ENCODE peak calls at places on chromosome 13, in five cellular contexts. K is AG04449; Y is upper lobe of right lung; V is stimulated activated CD8-positive, alpha-beta memory T cell treated with anti-CD3 and anti-CD28 coated beads, Interleukin-12 subunit alpha, Interleukin-12 subunit beta, amount 100 ng/mL, for 4 hours; B is CD4-positive, CD25-positive, alpha-beta regulatory T cell. M is an unnamed sample.
A peak's percentile ranks its signal among the peaks of the same experiment; 100 is the strongest.

GRCh38 chr13:101695870-101696516 is 243.5 kb downstream of the ITGBL1 start:
- DNase-seq in V (no peak), K (no peak), B (no peak), Y (no peak), M (no peak)

GRCh38 chr13:38900188-38900587 is 90.4 kb downstream of the STOML3 start:
- DNase-seq in V (no peak), B (no peak), K (no peak), Y (no peak), M (no peak)

GRCh38 chr13:49093376-49093775 is 117.7 kb downstream of the FNDC3A start:
- DNase-seq in B (no peak), Y (no peak), V (no peak), K (no peak), M (no peak)

GRCh38 chr13:114059428-114059827 is 73.0 kb downstream of the RASA3 start:
- DNase-seq in Y (no peak), V (no peak), K (no peak), B (no peak), M (no peak)

GRCh38 chr13:102651392-102651791 is 43.5 kb downstream of the METTL21C start:
- DNase-seq in K (no peak), V (no peak), B (no peak), Y (no peak), M (no peak)

GRCh38 chr13:114043421-114044053 is 69.7 kb upstream of the C13orf46 start:
- DNase-seq in Y (peak; percentile 79), V (no peak), B (peak; percentile 48), K (no peak), M (no peak)

GRCh38 chr13:47503468-47503867 is 497.6 kb downstream of the SUCLA2 start:
- DNase-seq in K (no peak), B (no peak), Y (no peak), V (no peak), M (no peak)

GRCh38 chr13:95111608-95112007 is 189.6 kb downstream of the ABCC4 start:
- DNase-seq in K (no peak), V (no peak), Y (no peak), B (no peak), M (no peak)

GRCh38 chr13:50894042-50894441 is 15.5 kb upstream of the RNASEH2B start:
- DNase-seq in V (no peak), Y (no peak), K (no peak), B (no peak), M (no peak)

GRCh38 chr13:112722433-112723250 is 32.8 kb downstream of the ATP11A start:
- DNase-seq in V (no peak), K (no peak), B (no peak), Y (peak; percentile 81), M (no peak)

GRCh38 chr13:98453254-98453843 is 123.6 kb downstream of the STK24 start:
- DNase-seq in Y (no peak), K (no peak), B (no peak), V (no peak), M (no peak)

GRCh38 chr13:54029226-54029625 is 1000.6 kb downstream of the OLFM4 start:
- DNase-seq in B (no peak), V (no peak), Y (no peak), K (no peak), M (no peak)

GRCh38 chr13:20902438-20903163 is at the start of gene XPO4:
- DNase-seq in V (peak; percentile 72), B (peak; percentile 86), K (no peak), Y (peak; percentile 92), M (peak; percentile 80)

GRCh38 chr13:101140936-101141335 is 275.4 kb downstream of the NALCN start:
- DNase-seq in Y (no peak), B (no peak), V (no peak), K (no peak), M (no peak)

GRCh38 chr13:97445504-97446187 is 11.7 kb downstream of the RAP2A start:
- DNase-seq in Y (no peak), B (no peak), V (no peak), K (no peak), M (no peak)

GRCh38 chr13:112058519-112058873 is 8.5 kb upstream of the SOX1 start:
- DNase-seq in V (no peak), Y (no peak), B (no peak), K (no peak), M (no peak)

GRCh38 chr13:69423844-69424243 is 683.8 kb upstream of the ATXN8OS start:
- DNase-seq in K (no peak), Y (no peak), B (no peak), V (no peak), M (no peak)

GRCh38 chr13:31927219-31927653 is 104.3 kb upstream of the FRY start:
- DNase-seq in K (no peak), V (no peak), B (no peak), Y (no peak), M (no peak)

GRCh38 chr13:79398915-79399314 is 7.1 kb downstream of the RBM26 start:
- DNase-seq in V (no peak), B (no peak), K (no peak), Y (no peak), M (no peak)

GRCh38 chr13:46595136-46595917 is 42.4 kb downstream of the LRCH1 start:
- DNase-seq in V (no peak), B (no peak), Y (no peak), K (no peak), M (no peak)

GRCh38 chr13:21039097-21039800 is 22.1 kb downstream of the LATS2 start:
- DNase-seq in B (no peak), Y (no peak), K (no peak), V (no peak), M (no peak)

GRCh38 chr13:31199849-31200635 is at the start of gene B3GLCT:
- DNase-seq in V (peak; percentile 71), B (peak; percentile 85), K (no peak), Y (peak; percentile 92), M (peak; percentile 87)

GRCh38 chr13:99655351-99656091 is 154.2 kb downstream of the TM9SF2 start:
- DNase-seq in Y (no peak), B (peak; percentile 24), K (no peak), V (peak; percentile 4), M (no peak)

GRCh38 chr13:50616101-50616500 is 227.4 kb downstream of the DLEU7 start:
- DNase-seq in B (no peak), V (no peak), K (no peak), Y (no peak), M (no peak)

GRCh38 chr13:20998649-20999415 is 62.6 kb downstream of the LATS2 start:
- DNase-seq in Y (no peak), B (no peak), K (no peak), V (no peak), M (no peak)

GRCh38 chr13:29702912-29703351 is 107.4 kb upstream of the SLC7A1 start:
- DNase-seq in Y (no peak), B (no peak), V (no peak), K (peak; percentile 72), M (no peak)

GRCh38 chr13:44620057-44620456 is 43.9 kb upstream of the TSC22D1 start:
- DNase-seq in K (no peak), B (no peak), V (no peak), Y (no peak), M (no peak)

GRCh38 chr13:48530833-48531232 is 2.0 kb downstream of the RCBTB2 start:
- DNase-seq in K (no peak), B (no peak), Y (no peak), V (no peak), M (no peak)